ENCODE peak calls at places on chromosomes 16 and 17, in seven cellular contexts. One of them, this sample, is unnamed.

GRCh38 chr17:55612691-55613141 is 101.5 kb upstream of the SMIM36 start:
- DNase-seq in thyroid gland: no peak
- DNase-seq in sigmoid colon: peak; percentile 63
- DNase-seq in IMR-90: peak; percentile 17
- DNase-seq in heart left ventricle: no peak
- DNase-seq in uterus: no peak
- DNase-seq in upper lobe of left lung: no peak
- DNase-seq in this sample: no peak

GRCh38 chr17:40068917-40069750 is 6.4 kb downstream of the THRA start:
- DNase-seq in thyroid gland: peak; percentile 95
- DNase-seq in sigmoid colon: peak; percentile 99
- DNase-seq in IMR-90: peak; percentile 84
- DNase-seq in heart left ventricle: peak; percentile 97
- DNase-seq in uterus: peak; percentile 96
- DNase-seq in upper lobe of left lung: peak; percentile 90
- DNase-seq in this sample: no peak

GRCh38 chr17:35618628-35619027 is 31.5 kb downstream of the AP2B1 start:
- DNase-seq in thyroid gland: no peak
- DNase-seq in sigmoid colon: no peak
- DNase-seq in IMR-90: no peak
- DNase-seq in heart left ventricle: no peak
- DNase-seq in uterus: no peak
- DNase-seq in upper lobe of left lung: no peak
- DNase-seq in this sample: no peak

GRCh38 chr17:76207268-76207667 is 33.0 kb downstream of the RNF157 start:
- DNase-seq in thyroid gland: no peak
- DNase-seq in sigmoid colon: no peak
- DNase-seq in IMR-90: no peak
- DNase-seq in heart left ventricle: no peak
- DNase-seq in uterus: no peak
- DNase-seq in upper lobe of left lung: no peak
- DNase-seq in this sample: no peak

GRCh38 chr17:68302066-68302564 is 10.8 kb downstream of the ARSG start:
- DNase-seq in thyroid gland: peak; percentile 83
- DNase-seq in sigmoid colon: no peak
- DNase-seq in IMR-90: peak; percentile 42
- DNase-seq in heart left ventricle: no peak
- DNase-seq in uterus: no peak
- DNase-seq in upper lobe of left lung: no peak
- DNase-seq in this sample: no peak

GRCh38 chr16:17194190-17194780 is 276.5 kb downstream of the XYLT1 start:
- DNase-seq in thyroid gland: peak; percentile 59
- DNase-seq in sigmoid colon: peak; percentile 78
- DNase-seq in IMR-90: peak; percentile 16
- DNase-seq in heart left ventricle: peak; percentile 58
- DNase-seq in uterus: peak; percentile 38
- DNase-seq in upper lobe of left lung: peak; percentile 52
- DNase-seq in this sample: no peak

GRCh38 chr17:81365601-81366585 is 29.4 kb upstream of the BAHCC1 start:
- DNase-seq in thyroid gland: peak; percentile 86
- DNase-seq in sigmoid colon: peak; percentile 92
- DNase-seq in IMR-90: peak; percentile 81
- DNase-seq in heart left ventricle: no peak
- DNase-seq in uterus: peak; percentile 70
- DNase-seq in upper lobe of left lung: peak; percentile 86
- DNase-seq in this sample: no peak

GRCh38 chr16:79380990-79381389 is 219.5 kb downstream of the MAF start:
- DNase-seq in thyroid gland: no peak
- DNase-seq in sigmoid colon: no peak
- DNase-seq in IMR-90: no peak
- DNase-seq in heart left ventricle: no peak
- DNase-seq in uterus: no peak
- DNase-seq in upper lobe of left lung: no peak
- DNase-seq in this sample: no peak

GRCh38 chr16:56348168-56349085 is 76.9 kb downstream of the AMFR start:
- DNase-seq in thyroid gland: no peak
- DNase-seq in sigmoid colon: no peak
- DNase-seq in IMR-90: peak; percentile 37
- DNase-seq in heart left ventricle: peak; percentile 13
- DNase-seq in uterus: no peak
- DNase-seq in upper lobe of left lung: no peak
- DNase-seq in this sample: no peak

GRCh38 chr17:44097110-44097810 is 26.2 kb downstream of the HDAC5 start:
- DNase-seq in thyroid gland: peak; percentile 90
- DNase-seq in sigmoid colon: no peak
- DNase-seq in IMR-90: peak; percentile 81
- DNase-seq in heart left ventricle: peak; percentile 91
- DNase-seq in uterus: no peak
- DNase-seq in upper lobe of left lung: no peak
- DNase-seq in this sample: no peak

GRCh38 chr16:77043076-77043475 is 147.9 kb upstream of the MON1B start:
- DNase-seq in thyroid gland: no peak
- DNase-seq in sigmoid colon: no peak
- DNase-seq in IMR-90: no peak
- DNase-seq in heart left ventricle: no peak
- DNase-seq in uterus: no peak
- DNase-seq in upper lobe of left lung: no peak
- DNase-seq in this sample: no peak

GRCh38 chr16:77761204-77761603 is 27.2 kb upstream of the VAT1L start:
- DNase-seq in thyroid gland: peak; percentile 88
- DNase-seq in sigmoid colon: no peak
- DNase-seq in IMR-90: no peak
- DNase-seq in heart left ventricle: no peak
- DNase-seq in uterus: no peak
- DNase-seq in upper lobe of left lung: peak; percentile 54
- DNase-seq in this sample: no peak

GRCh38 chr16:85982563-85982939 is 83.6 kb downstream of the IRF8 start:
- DNase-seq in thyroid gland: no peak
- DNase-seq in sigmoid colon: peak; percentile 73
- DNase-seq in IMR-90: no peak
- DNase-seq in heart left ventricle: peak; percentile 59
- DNase-seq in uterus: no peak
- DNase-seq in upper lobe of left lung: peak; percentile 62
- DNase-seq in this sample: no peak

GRCh38 chr16:4709481-4709880 is 16.1 kb downstream of the NUDT16L1 start:
- DNase-seq in thyroid gland: no peak
- DNase-seq in sigmoid colon: no peak
- DNase-seq in IMR-90: peak; percentile 84
- DNase-seq in heart left ventricle: no peak
- DNase-seq in uterus: no peak
- DNase-seq in upper lobe of left lung: no peak
- DNase-seq in this sample: no peak

GRCh38 chr16:12570046-12570618 is 233.6 kb downstream of the CPPED1 start:
- DNase-seq in thyroid gland: no peak
- DNase-seq in sigmoid colon: no peak
- DNase-seq in IMR-90: no peak
- DNase-seq in heart left ventricle: no peak
- DNase-seq in uterus: no peak
- DNase-seq in upper lobe of left lung: no peak
- DNase-seq in this sample: no peak

GRCh38 chr17:8055851-8056231 is 17.0 kb downstream of the ALOX15B start:
- DNase-seq in thyroid gland: no peak
- DNase-seq in sigmoid colon: peak; percentile 37
- DNase-seq in IMR-90: no peak
- DNase-seq in heart left ventricle: no peak
- DNase-seq in uterus: no peak
- DNase-seq in upper lobe of left lung: no peak
- DNase-seq in this sample: no peak

GRCh38 chr17:8056976-8057625 is 18.2 kb downstream of the ALOX15B start:
- DNase-seq in thyroid gland: no peak
- DNase-seq in sigmoid colon: peak; percentile 38
- DNase-seq in IMR-90: no peak
- DNase-seq in heart left ventricle: no peak
- DNase-seq in uterus: peak; percentile 7
- DNase-seq in upper lobe of left lung: peak; percentile 62
- DNase-seq in this sample: no peak

GRCh38 chr17:8059131-8059530 is 20.3 kb downstream of the ALOX15B start:
- DNase-seq in thyroid gland: no peak
- DNase-seq in sigmoid colon: peak; percentile 20
- DNase-seq in IMR-90: no peak
- DNase-seq in heart left ventricle: no peak
- DNase-seq in uterus: no peak
- DNase-seq in upper lobe of left lung: no peak
- DNase-seq in this sample: no peak

GRCh38 chr17:8056232-8056975 is 17.5 kb downstream of the ALOX15B start:
- DNase-seq in thyroid gland: peak; percentile 34
- DNase-seq in sigmoid colon: peak; percentile 75
- DNase-seq in IMR-90: peak; percentile 71
- DNase-seq in heart left ventricle: no peak
- DNase-seq in uterus: no peak
- DNase-seq in upper lobe of left lung: peak; percentile 87
- DNase-seq in this sample: no peak

GRCh38 chr17:8057691-8058114 is 18.8 kb downstream of the ALOX15B start:
- DNase-seq in thyroid gland: peak; percentile 41
- DNase-seq in sigmoid colon: peak; percentile 72
- DNase-seq in IMR-90: peak; percentile 75
- DNase-seq in heart left ventricle: no peak
- DNase-seq in uterus: no peak
- DNase-seq in upper lobe of left lung: peak; percentile 69
- DNase-seq in this sample: peak; percentile 75
- TF ChIP-seq POLR2A in thyroid gland: no peak
- TF ChIP-seq POLR2A in sigmoid colon: no peak
- TF ChIP-seq POLR2A in IMR-90: peak; percentile 36
- TF ChIP-seq POLR2A in heart left ventricle: no peak
- TF ChIP-seq POLR2A in uterus: no peak
- TF ChIP-seq POLR2A in upper lobe of left lung: no peak
- TF ChIP-seq POLR2A in this sample: no peak

DNA sequence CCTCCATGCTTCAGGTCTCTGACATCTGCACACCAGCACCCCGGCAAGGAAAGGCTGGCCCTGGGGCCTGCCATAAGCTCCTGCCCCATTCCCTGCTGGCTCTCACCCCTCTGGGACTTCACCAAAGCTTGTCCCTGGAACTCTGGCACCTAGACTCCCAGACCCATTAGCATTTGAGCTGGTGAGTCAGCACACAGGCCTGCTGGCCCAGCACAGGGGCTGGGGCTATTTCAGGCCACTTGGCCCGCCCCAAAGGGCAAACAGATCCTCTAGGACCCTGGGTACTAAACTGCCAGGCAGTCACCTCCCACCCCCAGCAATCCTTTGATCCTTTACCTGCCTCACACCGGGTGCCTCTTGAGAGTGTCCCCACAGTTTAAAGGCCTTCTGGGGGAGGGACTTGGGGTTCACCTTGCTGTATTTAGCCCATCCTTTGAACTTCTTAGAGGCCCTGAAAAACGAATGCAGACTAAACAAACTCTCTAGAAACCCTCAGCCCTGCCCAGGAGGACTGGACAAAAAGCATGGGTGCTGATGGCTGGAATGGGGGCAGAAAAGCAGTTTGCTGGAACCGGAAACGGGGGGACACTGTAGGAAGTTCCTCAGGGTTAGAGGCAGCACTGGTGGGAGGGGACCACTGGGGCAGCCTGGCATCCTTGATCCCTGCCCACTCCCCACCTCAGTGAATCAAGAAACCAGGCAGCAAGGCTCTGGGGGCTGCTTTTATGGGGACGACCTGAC is 3.2 kb upstream of the SAMD14 start:
- DNase-seq in thyroid gland: no peak
- DNase-seq in sigmoid colon: no peak
- DNase-seq in IMR-90: peak; percentile 55
- DNase-seq in heart left ventricle: peak; percentile 79
- DNase-seq in uterus: no peak
- DNase-seq in upper lobe of left lung: peak; percentile 46
- DNase-seq in this sample: peak; percentile 94
- TF ChIP-seq POLR2A in thyroid gland: no peak
- TF ChIP-seq POLR2A in sigmoid colon: no peak
- TF ChIP-seq POLR2A in IMR-90: no peak
- TF ChIP-seq POLR2A in heart left ventricle: no peak
- TF ChIP-seq POLR2A in uterus: no peak
- TF ChIP-seq POLR2A in upper lobe of left lung: no peak
- TF ChIP-seq POLR2A in this sample: no peak

DNA sequence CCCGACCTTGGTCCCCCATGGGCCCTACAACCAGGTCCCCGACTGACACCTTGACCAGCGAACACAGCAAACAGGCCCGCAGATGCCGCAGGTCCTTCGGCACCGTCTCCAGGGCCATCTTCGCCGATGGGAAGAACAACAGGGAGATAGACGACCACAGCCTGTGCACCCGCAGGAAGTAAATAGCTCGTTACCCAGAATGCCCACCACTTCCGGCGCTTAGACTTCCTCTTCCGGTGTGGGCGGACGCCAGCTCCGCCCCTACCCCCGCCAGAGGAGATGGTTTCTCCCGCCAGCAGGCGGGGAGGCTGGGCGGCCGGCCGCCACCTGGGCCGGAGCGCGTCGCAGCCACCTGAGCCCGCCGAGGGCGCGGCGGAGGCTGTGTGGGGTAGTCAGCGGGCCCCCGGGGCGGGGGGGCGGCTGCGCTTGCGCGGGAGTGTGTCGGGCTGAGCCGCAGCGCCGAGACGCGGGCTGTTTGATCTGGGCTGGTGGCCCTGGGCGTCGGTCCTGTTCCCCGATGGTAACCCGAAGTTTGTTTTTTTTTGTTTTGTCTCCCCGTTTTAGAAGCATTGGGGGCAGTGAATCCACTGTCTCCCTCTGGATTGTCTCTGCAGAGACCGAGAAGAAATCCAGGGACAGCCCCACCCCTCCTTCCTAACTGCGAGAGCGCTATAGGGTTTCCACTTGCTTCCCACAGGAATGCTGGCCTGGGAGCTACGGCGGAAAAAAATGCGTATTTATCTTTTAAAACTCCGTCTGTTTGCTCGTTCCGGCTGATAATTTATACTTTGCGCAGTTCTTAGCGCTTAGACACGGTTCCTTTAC is at the start of gene SUPT4H1:
- DNase-seq in thyroid gland: peak; percentile 91
- DNase-seq in sigmoid colon: peak; percentile 93
- DNase-seq in IMR-90: peak; percentile 92
- DNase-seq in heart left ventricle: peak; percentile 90
- DNase-seq in uterus: peak; percentile 92
- DNase-seq in upper lobe of left lung: peak; percentile 88
- DNase-seq in this sample: peak; percentile 94
- TF ChIP-seq POLR2A in thyroid gland: peak; percentile 85
- TF ChIP-seq POLR2A in sigmoid colon: peak; percentile 66
- TF ChIP-seq POLR2A in IMR-90: peak; percentile 89
- TF ChIP-seq POLR2A in heart left ventricle: no peak
- TF ChIP-seq POLR2A in uterus: peak; percentile 91
- TF ChIP-seq POLR2A in upper lobe of left lung: peak; percentile 85
- TF ChIP-seq POLR2A in this sample: peak; percentile 92

GRCh38 chr17:17041571-17042380 is 481 bp upstream of the MPRIP start:
- DNase-seq in thyroid gland: peak; percentile 100
- DNase-seq in sigmoid colon: peak; percentile 99
- DNase-seq in IMR-90: peak; percentile 95
- DNase-seq in heart left ventricle: peak; percentile 100
- DNase-seq in uterus: peak; percentile 99
- DNase-seq in upper lobe of left lung: peak; percentile 100
- DNase-seq in this sample: peak; percentile 97
- TF ChIP-seq POLR2A in thyroid gland: no peak
- TF ChIP-seq POLR2A in sigmoid colon: no peak
- TF ChIP-seq POLR2A in IMR-90: no peak
- TF ChIP-seq POLR2A in heart left ventricle: no peak
- TF ChIP-seq POLR2A in uterus: peak; percentile 28
- TF ChIP-seq POLR2A in upper lobe of left lung: no peak
- TF ChIP-seq POLR2A in this sample: no peak

DNA sequence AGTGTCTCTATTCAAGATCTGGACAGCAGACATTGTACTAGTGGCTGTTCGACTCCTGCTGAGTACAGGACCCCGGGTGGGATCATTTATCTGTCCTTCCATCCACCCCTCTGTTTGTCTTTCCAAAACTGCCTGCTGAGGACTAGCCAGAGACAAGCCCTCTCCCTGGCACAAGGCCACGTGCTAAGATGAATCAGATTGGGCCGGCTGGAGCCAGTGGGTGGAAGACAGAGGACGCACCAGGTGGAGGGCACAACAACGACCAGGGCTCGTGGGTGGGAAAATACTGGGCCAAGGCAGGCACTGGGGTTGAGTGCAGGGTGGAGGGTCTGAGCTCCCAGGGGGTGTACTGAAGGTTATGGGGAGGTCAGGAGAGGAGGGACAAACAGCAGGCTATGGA is 1.4 kb upstream of the CA7 start:
- DNase-seq in thyroid gland: peak; percentile 45
- DNase-seq in sigmoid colon: no peak
- DNase-seq in IMR-90: peak; percentile 19
- DNase-seq in heart left ventricle: no peak
- DNase-seq in uterus: no peak
- DNase-seq in upper lobe of left lung: no peak
- DNase-seq in this sample: peak; percentile 35
- TF ChIP-seq POLR2A in thyroid gland: no peak
- TF ChIP-seq POLR2A in sigmoid colon: no peak
- TF ChIP-seq POLR2A in IMR-90: no peak
- TF ChIP-seq POLR2A in heart left ventricle: no peak
- TF ChIP-seq POLR2A in uterus: no peak
- TF ChIP-seq POLR2A in upper lobe of left lung: no peak
- TF ChIP-seq POLR2A in this sample: no peak